ENCODE peak calls at places on chromosome 14, in nine cellular contexts. C is astrocyte of the cerebellum; J is Panc1; B is pancreas; P is CD8-positive, alpha-beta T cell; E is NCI-H69; U is nephron progenitor cell; Y is GM13977; S is activated T-helper 1 cell treated with Interleukin-2 at 50 U/mL for 16 hours. O is an unnamed sample.

GRCh38 chr14:94466706-94467370 is 9.2 kb downstream of the SERPINA9 start:
- DNase-seq in E (no peak), U (no peak), Y (no peak), P (no peak), S (no peak), B (no peak), C (no peak), J (no peak), O (no peak)

GRCh38 chr14:43285575-43285974 is 1221.5 kb downstream of the FSCB start:
- DNase-seq in P (no peak), C (no peak), B (no peak), U (no peak), Y (no peak), J (no peak), S (no peak), E (no peak), O (no peak)

GRCh38 chr14:87975636-87976035 is 17.3 kb downstream of the GALC start:
- DNase-seq in U (no peak), Y (no peak), J (no peak), C (no peak), S (no peak), B (no peak), E (no peak), P (no peak), O (no peak)

GRCh38 chr14:53341324-53341723 is 188.2 kb upstream of the DDHD1 start:
- DNase-seq in Y (no peak), J (no peak), E (no peak), B (no peak), P (no peak), S (no peak), C (no peak), U (no peak), O (no peak)

GRCh38 chr14:67575684-67576083 is 24.4 kb downstream of the PIGH start:
- DNase-seq in S (no peak), C (no peak), U (no peak), Y (no peak), J (no peak), B (no peak), P (no peak), E (no peak), O (no peak)

GRCh38 chr14:40074169-40074568 is 641.9 kb upstream of the FBXO33 start:
- DNase-seq in B (no peak), P (no peak), Y (no peak), J (no peak), E (no peak), C (no peak), S (no peak), U (no peak), O (no peak)

GRCh38 chr14:39339003-39339402 is 93.2 kb downstream of the FBXO33 start:
- DNase-seq in B (no peak), E (peak; percentile 98), C (peak; percentile 28), S (no peak), Y (no peak), P (no peak), U (peak; percentile 17), J (no peak), O (no peak)

GRCh38 chr14:55077155-55077554 is 25.7 kb downstream of the MAPK1IP1L start:
- DNase-seq in S (no peak), J (no peak), C (no peak), B (no peak), U (no peak), P (no peak), Y (no peak), E (no peak), O (no peak)

GRCh38 chr14:68952544-68953535 is 26.3 kb downstream of the ACTN1 start:
- DNase-seq in E (peak; percentile 27), J (no peak), C (peak; percentile 80), U (no peak), P (no peak), Y (no peak), S (no peak), B (no peak), O (no peak)

GRCh38 chr14:50410921-50411320 is 14.2 kb upstream of the CDKL1 start:
- DNase-seq in Y (no peak), S (no peak), U (no peak), E (no peak), C (peak; percentile 91), B (no peak), J (no peak), P (no peak), O (no peak)

GRCh38 chr14:102774391-102775153 is 2.7 kb upstream of the TRAF3 start:
- DNase-seq in Y (peak; percentile 89), B (peak; percentile 30), E (peak; percentile 78), J (no peak), C (peak; percentile 69), U (peak; percentile 40), S (peak; percentile 33), P (peak; percentile 35), O (no peak)

GRCh38 chr14:68884031-68885030 is 91.5 kb upstream of the ZFP36L1 start:
- DNase-seq in E (peak; percentile 78), B (no peak), P (no peak), C (peak; percentile 93), S (no peak), J (peak; percentile 12), U (no peak), Y (no peak), O (no peak)

GRCh38 chr14:74945261-74945851 is 10.0 kb downstream of the PGF start:
- DNase-seq in B (no peak), P (no peak), U (peak; percentile 72), E (peak; percentile 62), S (no peak), C (no peak), J (no peak), Y (no peak), O (no peak)

GRCh38 chr14:44914849-44915248 is 46.9 kb downstream of the KLHL28 start:
- DNase-seq in C (no peak), Y (no peak), J (no peak), U (no peak), S (no peak), E (peak; percentile 44), B (no peak), P (no peak), O (no peak)

GRCh38 chr14:93025055-93025454 is 90.7 kb downstream of the ITPK1 start:
- DNase-seq in P (no peak), S (no peak), C (no peak), Y (no peak), B (no peak), U (no peak), E (no peak), J (no peak), O (no peak)